ENCODE peak calls at places on chromosome 16, in five cellular contexts. V, I, L, R and M are unnamed samples.

GRCh38 chr16:707062-707538 is 1.5 kb upstream of the FBXL16 start:
- DNase-seq in L (no peak), R (no peak), V (no peak), I (no peak), M (no peak)

GRCh38 chr16:23188911-23189310 is 6.4 kb downstream of the SCNN1G start:
- DNase-seq in V (no peak), L (no peak), R (no peak), I (no peak), M (no peak)

GRCh38 chr16:11212819-11213196 is 43.2 kb downstream of the SOCS1 start:
- DNase-seq in L (no peak), I (no peak), R (no peak), V (no peak), M (no peak)

GRCh38 chr16:15498427-15499175 is 64.2 kb downstream of the BMERB1 start:
- DNase-seq in L (no peak), R (peak), V (no peak), I (no peak), M (peak)

GRCh38 chr16:30659507-30660423 is 1.5 kb downstream of the FBRS start:
- DNase-seq in R (peak), L (no peak), V (no peak), I (peak), M (peak)

GRCh38 chr16:27352026-27352425 is 38.3 kb downstream of the IL4R start:
- DNase-seq in V (no peak), I (no peak), L (no peak), R (no peak), M (no peak)

GRCh38 chr16:939941-940340 is 30.8 kb downstream of the LMF1 start:
- DNase-seq in I (no peak), V (no peak), L (no peak), R (no peak), M (no peak)

GRCh38 chr16:50213939-50214519 is 52.3 kb upstream of the ADCY7 start:
- DNase-seq in R (peak), V (peak), L (no peak), I (no peak), M (peak)

GRCh38 chr16:397135-397661 is at the start of gene NME4:
- DNase-seq in R (no peak), V (no peak), L (no peak), I (no peak), M (peak)

GRCh38 chr16:84699712-84700517 is at the start of gene USP10:
- DNase-seq in L (peak), R (peak), V (peak), I (peak), M (peak)

GRCh38 chr16:31016018-31016417 is 5.6 kb upstream of the STX1B start:
- DNase-seq in L (no peak), I (no peak), V (no peak), R (no peak), M (no peak)

GRCh38 chr16:21613361-21613760 is 14.0 kb downstream of the METTL9 start:
- DNase-seq in V (no peak), R (no peak), I (no peak), L (no peak), M (no peak)

GRCh38 chr16:31325171-31325570 is 29.8 kb upstream of the ITGAX start:
- DNase-seq in V (no peak), L (no peak), I (no peak), R (no peak), M (no peak)

GRCh38 chr16:58345574-58346354 is 46.5 kb upstream of the GINS3 start:
- DNase-seq in I (no peak), R (no peak), L (no peak), V (no peak), M (no peak)

GRCh38 chr16:82038941-82039340 is 3.9 kb downstream of the HSD17B2 start:
- DNase-seq in R (no peak), I (no peak), L (no peak), V (no peak), M (no peak)

GRCh38 chr16:9258423-9259051 is 167.1 kb downstream of the HAPSTR1 start:
- DNase-seq in I (peak), R (peak), L (no peak), V (no peak), M (peak)

GRCh38 chr16:15502041-15502725 is 67.8 kb downstream of the BMERB1 start:
- DNase-seq in V (peak), I (no peak), R (peak), L (no peak), M (peak)

GRCh38 chr16:57834936-57835335 is 32.6 kb upstream of the KIFC3 start:
- DNase-seq in V (no peak), R (peak), I (no peak), L (no peak), M (peak)

GRCh38 chr16:11092788-11093577 is 148.6 kb downstream of the CLEC16A start:
- DNase-seq in V (no peak), R (no peak), I (no peak), L (no peak), M (no peak)

GRCh38 chr16:75818491-75818890 is 92.2 kb upstream of the CPHXL start:
- DNase-seq in V (no peak), I (no peak), R (no peak), L (no peak), M (no peak)

GRCh38 chr16:88500255-88500661 is 47.2 kb downstream of the ZFPM1 start:
- DNase-seq in V (no peak), R (no peak), L (peak), I (no peak), M (no peak)

GRCh38 chr16:85291302-85292148 is 179.3 kb upstream of the CIBAR2 start:
- DNase-seq in R (no peak), V (no peak), L (peak), I (no peak), M (no peak)

GRCh38 chr16:46975908-46976470 is 2.5 kb upstream of the DNAJA2 start:
- DNase-seq in R (no peak), V (no peak), I (no peak), L (no peak), M (no peak)

GRCh38 chr16:30438835-30439234 is 6.8 kb downstream of the SEPHS2 start:
- DNase-seq in R (no peak), V (no peak), I (no peak), L (no peak), M (no peak)

GRCh38 chr16:84749815-84750214 is 50.0 kb downstream of the USP10 start:
- DNase-seq in R (no peak), L (no peak), V (no peak), I (no peak), M (peak)

GRCh38 chr16:83951544-83951943 is 1.5 kb upstream of the OSGIN1 start:
- DNase-seq in L (no peak), V (no peak), R (no peak), I (no peak), M (no peak)

GRCh38 chr16:13992322-13992721 is 72.4 kb downstream of the ERCC4 start:
- DNase-seq in L (no peak), V (no peak), R (no peak), I (no peak), M (no peak)

GRCh38 chr16:66250686-66251405 is 115.6 kb upstream of the CDH5 start:
- DNase-seq in V (no peak), R (peak), L (peak), I (no peak), M (peak)

GRCh38 chr16:9647981-9648701 is 534.1 kb downstream of the GRIN2A start:
- DNase-seq in R (no peak), L (no peak), V (no peak), I (no peak), M (peak)

GRCh38 chr16:87701505-87701921 is 64.3 kb downstream of the KLHDC4 start:
- DNase-seq in L (no peak), V (no peak), R (no peak), I (no peak), M (no peak)

GRCh38 chr16:85202051-85202601 is 89.9 kb upstream of the CIBAR2 start:
- DNase-seq in L (no peak), I (no peak), V (no peak), R (no peak), M (no peak)

GRCh38 chr16:30561212-30561816 is 3.1 kb upstream of the ZNF764 start:
- DNase-seq in L (no peak), R (no peak), I (no peak), V (no peak), M (peak)